ENCODE peak calls at places on chromosomes 6 and 20, in four cellular contexts. One of them, this sample, is unnamed.
A peak's percentile ranks its signal among the peaks of the same experiment; 100 is the strongest.

GRCh38 chr6:9399916-9400315 is 964.6 kb upstream of the SLC35B3 start:
- DNase-seq in CD4-positive, alpha-beta T cell: no peak
- DNase-seq in activated T-cell treated with anti-CD3 and anti-CD28 coated beads, Interleukin-2, amount 50 U/mL, for 4 hours: no peak
- DNase-seq in HTR-8/SVneo: no peak
- DNase-seq in this sample: no peak

GRCh38 chr6:109701774-109702173 is 10.7 kb downstream of the FIG4 start:
- DNase-seq in CD4-positive, alpha-beta T cell: no peak
- DNase-seq in activated T-cell treated with anti-CD3 and anti-CD28 coated beads, Interleukin-2, amount 50 U/mL, for 4 hours: no peak
- DNase-seq in HTR-8/SVneo: no peak
- DNase-seq in this sample: no peak

GRCh38 chr20:15220009-15220656 is 882.7 kb upstream of the FLRT3 start:
- DNase-seq in HTR-8/SVneo: no peak
- DNase-seq in activated T-cell treated with anti-CD3 and anti-CD28 coated beads, Interleukin-2, amount 50 U/mL, for 4 hours: no peak
- DNase-seq in CD4-positive, alpha-beta T cell: no peak
- DNase-seq in this sample: peak; percentile 4

GRCh38 chr20:35192071-35192872 is 20.4 kb downstream of the PROCR start:
- DNase-seq in activated T-cell treated with anti-CD3 and anti-CD28 coated beads, Interleukin-2, amount 50 U/mL, for 4 hours: no peak
- DNase-seq in HTR-8/SVneo: no peak
- DNase-seq in CD4-positive, alpha-beta T cell: no peak
- DNase-seq in this sample: no peak

GRCh38 chr20:478949-479429 is 16.7 kb upstream of the TBC1D20 start:
- DNase-seq in HTR-8/SVneo: peak; percentile 61
- DNase-seq in activated T-cell treated with anti-CD3 and anti-CD28 coated beads, Interleukin-2, amount 50 U/mL, for 4 hours: no peak
- DNase-seq in CD4-positive, alpha-beta T cell: peak; percentile 8
- DNase-seq in this sample: peak; percentile 76

GRCh38 chr6:46215213-46215612 is 44.4 kb upstream of the ENPP5 start:
- DNase-seq in HTR-8/SVneo: no peak
- DNase-seq in CD4-positive, alpha-beta T cell: no peak
- DNase-seq in activated T-cell treated with anti-CD3 and anti-CD28 coated beads, Interleukin-2, amount 50 U/mL, for 4 hours: no peak
- DNase-seq in this sample: no peak

GRCh38 chr20:13342469-13343242 is 121.6 kb downstream of the ISM1 start:
- DNase-seq in HTR-8/SVneo: no peak
- DNase-seq in CD4-positive, alpha-beta T cell: no peak
- DNase-seq in activated T-cell treated with anti-CD3 and anti-CD28 coated beads, Interleukin-2, amount 50 U/mL, for 4 hours: no peak
- DNase-seq in this sample: no peak

GRCh38 chr6:52233975-52234823 is 10.1 kb downstream of the IL17F start:
- DNase-seq in HTR-8/SVneo: peak; percentile 63
- DNase-seq in activated T-cell treated with anti-CD3 and anti-CD28 coated beads, Interleukin-2, amount 50 U/mL, for 4 hours: no peak
- DNase-seq in CD4-positive, alpha-beta T cell: no peak
- DNase-seq in this sample: peak; percentile 6

GRCh38 chr6:144447487-144447886 is 162.4 kb downstream of the UTRN start:
- DNase-seq in HTR-8/SVneo: no peak
- DNase-seq in CD4-positive, alpha-beta T cell: no peak
- DNase-seq in activated T-cell treated with anti-CD3 and anti-CD28 coated beads, Interleukin-2, amount 50 U/mL, for 4 hours: no peak
- DNase-seq in this sample: peak; percentile 66

GRCh38 chr20:41617931-41618806 is at the start of gene CHD6:
- DNase-seq in activated T-cell treated with anti-CD3 and anti-CD28 coated beads, Interleukin-2, amount 50 U/mL, for 4 hours: peak; percentile 98
- DNase-seq in CD4-positive, alpha-beta T cell: peak; percentile 98
- DNase-seq in HTR-8/SVneo: peak; percentile 100
- DNase-seq in this sample: peak; percentile 100

GRCh38 chr6:21257125-21257524 is 336.4 kb upstream of the SOX4 start:
- DNase-seq in CD4-positive, alpha-beta T cell: no peak
- DNase-seq in HTR-8/SVneo: no peak
- DNase-seq in activated T-cell treated with anti-CD3 and anti-CD28 coated beads, Interleukin-2, amount 50 U/mL, for 4 hours: no peak
- DNase-seq in this sample: no peak

GRCh38 chr6:47047479-47048411 is 5.6 kb upstream of the ADGRF1 start:
- DNase-seq in CD4-positive, alpha-beta T cell: no peak
- DNase-seq in activated T-cell treated with anti-CD3 and anti-CD28 coated beads, Interleukin-2, amount 50 U/mL, for 4 hours: no peak
- DNase-seq in HTR-8/SVneo: peak; percentile 70
- DNase-seq in this sample: peak; percentile 87

GRCh38 chr20:22775671-22776139 is 191.3 kb upstream of the FOXA2 start:
- DNase-seq in HTR-8/SVneo: peak; percentile 56
- DNase-seq in activated T-cell treated with anti-CD3 and anti-CD28 coated beads, Interleukin-2, amount 50 U/mL, for 4 hours: no peak
- DNase-seq in CD4-positive, alpha-beta T cell: no peak
- DNase-seq in this sample: peak; percentile 34

GRCh38 chr6:148523551-148523950 is 180.9 kb downstream of the SASH1 start:
- DNase-seq in activated T-cell treated with anti-CD3 and anti-CD28 coated beads, Interleukin-2, amount 50 U/mL, for 4 hours: no peak
- DNase-seq in HTR-8/SVneo: no peak
- DNase-seq in CD4-positive, alpha-beta T cell: no peak
- DNase-seq in this sample: no peak

GRCh38 chr6:73505142-73505541 is 15.7 kb downstream of the EEF1A1 start:
- DNase-seq in CD4-positive, alpha-beta T cell: no peak
- DNase-seq in activated T-cell treated with anti-CD3 and anti-CD28 coated beads, Interleukin-2, amount 50 U/mL, for 4 hours: no peak
- DNase-seq in HTR-8/SVneo: no peak
- DNase-seq in this sample: no peak

GRCh38 chr20:53842301-53843099 is 227.9 kb downstream of the BCAS1 start:
- DNase-seq in CD4-positive, alpha-beta T cell: no peak
- DNase-seq in HTR-8/SVneo: no peak
- DNase-seq in activated T-cell treated with anti-CD3 and anti-CD28 coated beads, Interleukin-2, amount 50 U/mL, for 4 hours: no peak
- DNase-seq in this sample: no peak

GRCh38 chr6:150891886-150892485 is 26.5 kb downstream of the MTHFD1L start:
- DNase-seq in CD4-positive, alpha-beta T cell: peak; percentile 34
- DNase-seq in activated T-cell treated with anti-CD3 and anti-CD28 coated beads, Interleukin-2, amount 50 U/mL, for 4 hours: peak; percentile 46
- DNase-seq in HTR-8/SVneo: peak; percentile 48
- DNase-seq in this sample: peak; percentile 85

GRCh38 chr6:152673233-152673632 is 24.5 kb upstream of the MYCT1 start:
- DNase-seq in HTR-8/SVneo: no peak
- DNase-seq in CD4-positive, alpha-beta T cell: no peak
- DNase-seq in activated T-cell treated with anti-CD3 and anti-CD28 coated beads, Interleukin-2, amount 50 U/mL, for 4 hours: no peak
- DNase-seq in this sample: peak; percentile 59

GRCh38 chr6:3438190-3439167 is 18.4 kb downstream of the SLC22A23 start:
- DNase-seq in HTR-8/SVneo: peak; percentile 48
- DNase-seq in CD4-positive, alpha-beta T cell: no peak
- DNase-seq in activated T-cell treated with anti-CD3 and anti-CD28 coated beads, Interleukin-2, amount 50 U/mL, for 4 hours: no peak
- DNase-seq in this sample: peak; percentile 75

GRCh38 chr20:48617481-48617880 is 210.3 kb downstream of the PREX1 start:
- DNase-seq in HTR-8/SVneo: no peak
- DNase-seq in activated T-cell treated with anti-CD3 and anti-CD28 coated beads, Interleukin-2, amount 50 U/mL, for 4 hours: no peak
- DNase-seq in CD4-positive, alpha-beta T cell: no peak
- DNase-seq in this sample: no peak

GRCh38 chr20:15643713-15644112 is 929.5 kb downstream of the KIF16B start:
- DNase-seq in HTR-8/SVneo: no peak
- DNase-seq in CD4-positive, alpha-beta T cell: no peak
- DNase-seq in activated T-cell treated with anti-CD3 and anti-CD28 coated beads, Interleukin-2, amount 50 U/mL, for 4 hours: no peak
- DNase-seq in this sample: peak; percentile 5

GRCh38 chr6:43216200-43216599 is 13.1 kb downstream of the DNPH1 start:
- DNase-seq in activated T-cell treated with anti-CD3 and anti-CD28 coated beads, Interleukin-2, amount 50 U/mL, for 4 hours: no peak
- DNase-seq in HTR-8/SVneo: no peak
- DNase-seq in CD4-positive, alpha-beta T cell: no peak
- DNase-seq in this sample: no peak

GRCh38 chr6:167449099-167449861 is 124.4 kb downstream of the TTLL2 start:
- DNase-seq in HTR-8/SVneo: no peak
- DNase-seq in activated T-cell treated with anti-CD3 and anti-CD28 coated beads, Interleukin-2, amount 50 U/mL, for 4 hours: no peak
- DNase-seq in CD4-positive, alpha-beta T cell: no peak
- DNase-seq in this sample: no peak

GRCh38 chr6:21676769-21677168 is 83.2 kb downstream of the SOX4 start:
- DNase-seq in activated T-cell treated with anti-CD3 and anti-CD28 coated beads, Interleukin-2, amount 50 U/mL, for 4 hours: no peak
- DNase-seq in HTR-8/SVneo: no peak
- DNase-seq in CD4-positive, alpha-beta T cell: no peak
- DNase-seq in this sample: no peak

This sample was measured in dermis microvascular lymphatic vessel endothelial cell.